ENCODE peak calls at places on chromosomes 6 and 20, in four cellular contexts. V, P, S and E are unnamed samples.

GRCh38 chr6:17311595-17312311 is 30.6 kb downstream of the RBM24 start:
- DNase-seq in V (no peak), P (no peak), S (peak), E (peak)

GRCh38 chr20:23241416-23241815 is 109.2 kb upstream of the NXT1 start:
- DNase-seq in P (no peak), V (no peak), S (no peak), E (no peak)

GRCh38 chr6:158184598-158184997 is 16.4 kb downstream of the GTF2H5 start:
- DNase-seq in V (no peak), P (no peak), S (no peak), E (peak)

GRCh38 chr6:157447735-157448134 is 66.7 kb downstream of the ZDHHC14 start:
- DNase-seq in S (no peak), V (no peak), P (no peak), E (no peak)

GRCh38 chr6:47700051-47700450 is 1.7 kb downstream of the ADGRF4 start:
- DNase-seq in P (no peak), S (no peak), V (no peak), E (peak)

GRCh38 chr6:54059683-54060082 is 51.6 kb upstream of the MLIP start:
- DNase-seq in S (no peak), P (no peak), V (no peak), E (no peak)

GRCh38 chr6:11164717-11165646 is 53.5 kb upstream of the ERVFRD-1 start:
- DNase-seq in P (no peak), V (no peak), S (no peak), E (no peak)

GRCh38 chr20:34037121-34037520 is 43.4 kb downstream of the RALY start:
- DNase-seq in S (no peak), V (no peak), P (peak), E (peak)

GRCh38 chr6:27630727-27631613 is 158.1 kb upstream of the ZNF184 start:
- DNase-seq in P (no peak), S (peak), V (no peak), E (peak)